ENCODE peak calls at places on chromosomes 12 and 14, in six cellular contexts. One of them, this sample, is unnamed.

GRCh38 chr14:55899531-55899930 is 218.7 kb upstream of the PELI2 start:
- DNase-seq in H9: no peak
- DNase-seq in neuronal stem cell: no peak
- DNase-seq in mesenchymal stem cell: no peak
- DNase-seq in IMR-90: peak
- DNase-seq in trophoblast cell: no peak
- DNase-seq in this sample: no peak

GRCh38 chr12:50271724-50272247 is 11.5 kb downstream of the LIMA1 start:
- DNase-seq in H9: no peak
- DNase-seq in neuronal stem cell: no peak
- DNase-seq in mesenchymal stem cell: peak
- DNase-seq in IMR-90: peak
- DNase-seq in trophoblast cell: peak
- DNase-seq in this sample: no peak

GRCh38 chr12:3697311-3697870 is 55.5 kb downstream of the CRACR2A start:
- DNase-seq in H9: no peak
- DNase-seq in neuronal stem cell: no peak
- DNase-seq in mesenchymal stem cell: peak
- DNase-seq in IMR-90: peak
- DNase-seq in trophoblast cell: no peak
- DNase-seq in this sample: no peak

GRCh38 chr14:68703093-68703492 is 89.8 kb downstream of the ZFP36L1 start:
- DNase-seq in H9: no peak
- DNase-seq in neuronal stem cell: no peak
- DNase-seq in mesenchymal stem cell: peak
- DNase-seq in IMR-90: peak
- DNase-seq in trophoblast cell: peak
- DNase-seq in this sample: no peak

GRCh38 chr14:57259672-57260071 is 9.0 kb downstream of the EXOC5 start:
- DNase-seq in H9: no peak
- DNase-seq in neuronal stem cell: no peak
- DNase-seq in mesenchymal stem cell: no peak
- DNase-seq in IMR-90: no peak
- DNase-seq in trophoblast cell: no peak
- DNase-seq in this sample: no peak

GRCh38 chr12:50186667-50187066 is 19.5 kb upstream of the CERS5 start:
- DNase-seq in H9: no peak
- DNase-seq in neuronal stem cell: no peak
- DNase-seq in mesenchymal stem cell: no peak
- DNase-seq in IMR-90: peak
- DNase-seq in trophoblast cell: peak
- DNase-seq in this sample: no peak

GRCh38 chr14:80585506-80585835 is 356.1 kb downstream of the CEP128 start:
- DNase-seq in H9: no peak
- DNase-seq in neuronal stem cell: no peak
- DNase-seq in mesenchymal stem cell: no peak
- DNase-seq in IMR-90: no peak
- DNase-seq in trophoblast cell: no peak
- DNase-seq in this sample: no peak

GRCh38 chr12:75427491-75427890 is 36.6 kb downstream of the GLIPR1L2 start:
- DNase-seq in H9: no peak
- DNase-seq in neuronal stem cell: no peak
- DNase-seq in mesenchymal stem cell: no peak
- DNase-seq in IMR-90: no peak
- DNase-seq in trophoblast cell: no peak
- DNase-seq in this sample: no peak

GRCh38 chr12:70648831-70649230 is 11.6 kb upstream of the PTPRB start:
- DNase-seq in H9: no peak
- DNase-seq in neuronal stem cell: no peak
- DNase-seq in mesenchymal stem cell: no peak
- DNase-seq in IMR-90: peak
- DNase-seq in trophoblast cell: no peak
- DNase-seq in this sample: no peak

GRCh38 chr12:126093911-126094310 is 1028.7 kb downstream of the AACS start:
- DNase-seq in H9: peak
- DNase-seq in neuronal stem cell: peak
- DNase-seq in mesenchymal stem cell: no peak
- DNase-seq in IMR-90: no peak
- DNase-seq in trophoblast cell: peak
- DNase-seq in this sample: no peak

GRCh38 chr12:6231359-6232268 is 31.4 kb downstream of the CD9 start:
- DNase-seq in H9: no peak
- DNase-seq in neuronal stem cell: no peak
- DNase-seq in mesenchymal stem cell: no peak
- DNase-seq in IMR-90: no peak
- DNase-seq in trophoblast cell: no peak
- DNase-seq in this sample: no peak

GRCh38 chr12:105713901-105714300 is 383.4 kb downstream of the C12orf75 start:
- DNase-seq in H9: no peak
- DNase-seq in neuronal stem cell: no peak
- DNase-seq in mesenchymal stem cell: no peak
- DNase-seq in IMR-90: no peak
- DNase-seq in trophoblast cell: peak
- DNase-seq in this sample: no peak

GRCh38 chr14:61536661-61537566 is 158.4 kb upstream of the HIF1A start:
- DNase-seq in H9: no peak
- DNase-seq in neuronal stem cell: no peak
- DNase-seq in mesenchymal stem cell: no peak
- DNase-seq in IMR-90: no peak
- DNase-seq in trophoblast cell: peak
- DNase-seq in this sample: no peak

GRCh38 chr12:67630373-67631088 is 18.0 kb upstream of the DYRK2 start:
- DNase-seq in H9: peak
- DNase-seq in neuronal stem cell: no peak
- DNase-seq in mesenchymal stem cell: peak
- DNase-seq in IMR-90: no peak
- DNase-seq in trophoblast cell: no peak
- DNase-seq in this sample: no peak

GRCh38 chr14:65075628-65076325 is 26.5 kb downstream of the MAX start:
- DNase-seq in H9: no peak
- DNase-seq in neuronal stem cell: no peak
- DNase-seq in mesenchymal stem cell: no peak
- DNase-seq in IMR-90: no peak
- DNase-seq in trophoblast cell: no peak
- DNase-seq in this sample: no peak

GRCh38 chr12:42873401-42873800 is 283.9 kb upstream of the PRICKLE1 start:
- DNase-seq in H9: no peak
- DNase-seq in neuronal stem cell: no peak
- DNase-seq in mesenchymal stem cell: no peak
- DNase-seq in IMR-90: peak
- DNase-seq in trophoblast cell: no peak
- DNase-seq in this sample: no peak

GRCh38 chr12:130799051-130799450 is 40.0 kb downstream of the STX2 start:
- DNase-seq in H9: no peak
- DNase-seq in neuronal stem cell: no peak
- DNase-seq in mesenchymal stem cell: no peak
- DNase-seq in IMR-90: peak
- DNase-seq in trophoblast cell: no peak
- DNase-seq in this sample: no peak

GRCh38 chr12:130803707-130804106 is 35.3 kb downstream of the STX2 start:
- DNase-seq in H9: no peak
- DNase-seq in neuronal stem cell: no peak
- DNase-seq in mesenchymal stem cell: no peak
- DNase-seq in IMR-90: peak
- DNase-seq in trophoblast cell: no peak
- DNase-seq in this sample: no peak

GRCh38 chr12:130804216-130804615 is 34.8 kb downstream of the STX2 start:
- DNase-seq in H9: no peak
- DNase-seq in neuronal stem cell: no peak
- DNase-seq in mesenchymal stem cell: no peak
- DNase-seq in IMR-90: peak
- DNase-seq in trophoblast cell: no peak
- DNase-seq in this sample: no peak

GRCh38 chr12:130796985-130797686 is 41.9 kb downstream of the STX2 start:
- DNase-seq in H9: no peak
- DNase-seq in neuronal stem cell: no peak
- DNase-seq in mesenchymal stem cell: no peak
- DNase-seq in IMR-90: no peak
- DNase-seq in trophoblast cell: peak
- DNase-seq in this sample: no peak

GRCh38 chr12:130800312-130800711 is 38.7 kb downstream of the STX2 start:
- DNase-seq in H9: no peak
- DNase-seq in neuronal stem cell: no peak
- DNase-seq in mesenchymal stem cell: no peak
- DNase-seq in IMR-90: no peak
- DNase-seq in trophoblast cell: no peak
- DNase-seq in this sample: no peak
- H3K14ac ChIP-seq in H9: no peak
- H3K14ac ChIP-seq in neuronal stem cell: no peak
- H3K14ac ChIP-seq in mesenchymal stem cell: no peak
- H3K14ac ChIP-seq in IMR-90: no peak
- H3K14ac ChIP-seq in trophoblast cell: no peak
- H3K14ac ChIP-seq in this sample: no peak

DNA sequence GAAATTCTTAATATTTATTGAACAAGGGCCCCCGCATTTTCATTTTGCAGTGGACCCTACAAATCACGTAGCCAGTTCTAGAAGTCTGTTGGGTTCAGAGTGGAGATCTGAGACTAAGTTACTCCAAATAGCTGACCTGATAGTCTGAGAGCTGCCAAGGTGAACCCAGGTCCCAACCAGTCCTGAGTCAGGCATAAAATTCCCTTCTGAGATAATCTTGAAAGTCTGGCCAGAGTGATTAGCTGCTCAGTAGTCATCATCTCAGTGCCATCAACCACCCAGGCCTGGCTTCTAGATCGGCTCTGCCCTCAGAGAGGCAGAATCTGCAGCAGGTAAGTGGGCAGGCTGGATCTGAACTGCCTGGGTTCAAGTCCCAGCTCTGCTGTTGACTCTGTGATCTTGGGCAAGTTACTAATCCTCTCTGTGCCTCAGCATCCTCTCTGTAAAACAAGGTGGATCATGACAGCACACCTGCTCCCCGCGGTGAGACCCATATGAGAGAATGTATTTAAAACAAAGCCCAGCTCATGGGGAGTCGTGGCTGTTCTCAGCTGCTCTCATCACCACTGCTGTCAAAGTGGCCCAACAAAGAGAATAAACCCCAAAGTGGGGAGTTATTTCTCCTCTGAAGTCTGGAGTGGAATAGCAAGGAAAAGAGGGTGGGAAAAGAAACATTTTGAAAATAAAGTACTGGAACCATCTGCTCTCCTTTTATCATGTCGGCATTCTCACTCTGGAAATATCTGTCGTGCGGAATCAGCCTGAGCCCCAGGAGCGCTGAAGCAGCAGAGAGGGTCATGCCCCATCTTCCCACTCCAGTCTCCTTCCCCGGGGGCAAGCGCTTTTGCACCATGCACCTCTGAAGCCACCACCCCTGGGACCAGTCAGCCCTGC is 193.3 kb downstream of the DPF3 start:
- DNase-seq in H9: no peak
- DNase-seq in neuronal stem cell: no peak
- DNase-seq in mesenchymal stem cell: no peak
- DNase-seq in IMR-90: peak
- DNase-seq in trophoblast cell: no peak
- DNase-seq in this sample: no peak
- H3K14ac ChIP-seq in H9: no peak
- H3K14ac ChIP-seq in neuronal stem cell: no peak
- H3K14ac ChIP-seq in mesenchymal stem cell: no peak
- H3K14ac ChIP-seq in IMR-90: peak
- H3K14ac ChIP-seq in trophoblast cell: no peak
- H3K14ac ChIP-seq in this sample: no peak

GRCh38 chr12:79769860-79770485 is 79.2 kb upstream of the PAWR start:
- DNase-seq in H9: no peak
- DNase-seq in neuronal stem cell: no peak
- DNase-seq in mesenchymal stem cell: no peak
- DNase-seq in IMR-90: no peak
- DNase-seq in trophoblast cell: no peak
- DNase-seq in this sample: no peak

GRCh38 chr12:79765157-79765556 is 74.4 kb upstream of the PAWR start:
- DNase-seq in H9: no peak
- DNase-seq in neuronal stem cell: no peak
- DNase-seq in mesenchymal stem cell: no peak
- DNase-seq in IMR-90: no peak
- DNase-seq in trophoblast cell: peak
- DNase-seq in this sample: no peak

GRCh38 chr12:79773896-79774295 is 83.1 kb upstream of the PAWR start:
- DNase-seq in H9: no peak
- DNase-seq in neuronal stem cell: no peak
- DNase-seq in mesenchymal stem cell: no peak
- DNase-seq in IMR-90: no peak
- DNase-seq in trophoblast cell: no peak
- DNase-seq in this sample: no peak

GRCh38 chr12:79766705-79767464 is 76.1 kb upstream of the PAWR start:
- DNase-seq in H9: no peak
- DNase-seq in neuronal stem cell: no peak
- DNase-seq in mesenchymal stem cell: peak
- DNase-seq in IMR-90: peak
- DNase-seq in trophoblast cell: peak
- DNase-seq in this sample: no peak

DNA sequence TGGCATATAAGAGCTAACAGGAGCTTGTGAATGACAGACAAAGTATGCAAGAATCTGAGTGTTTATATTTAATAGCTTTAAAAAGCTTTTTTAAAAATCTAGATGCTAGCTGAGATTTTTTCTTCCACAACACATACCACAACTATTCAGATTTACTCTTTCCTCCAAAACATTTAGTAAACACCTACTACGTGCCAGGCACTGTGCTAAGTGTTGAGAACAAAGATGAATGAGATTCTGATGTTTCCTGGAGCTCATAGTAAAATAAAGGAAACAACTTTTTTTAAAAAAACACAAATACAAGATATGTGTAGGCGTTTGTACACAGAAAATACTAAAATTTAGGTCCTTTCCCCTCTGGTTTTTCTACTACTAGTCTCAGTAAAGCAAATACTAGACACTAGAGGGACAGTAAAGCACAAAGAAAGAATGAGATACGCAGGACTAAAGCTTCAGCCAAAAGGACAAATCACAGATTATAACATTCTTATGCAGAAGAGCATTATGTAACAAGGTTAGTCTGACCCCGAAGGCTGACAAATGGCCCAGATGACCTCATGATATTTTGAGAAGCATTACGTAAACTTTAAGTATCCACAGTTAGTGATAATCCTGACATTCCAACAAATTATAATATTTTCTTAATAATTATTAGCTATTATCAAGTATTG is 78.6 kb upstream of the PAWR start:
- DNase-seq in H9: no peak
- DNase-seq in neuronal stem cell: no peak
- DNase-seq in mesenchymal stem cell: no peak
- DNase-seq in IMR-90: no peak
- DNase-seq in trophoblast cell: peak
- DNase-seq in this sample: no peak
- H3K14ac ChIP-seq in H9: no peak
- H3K14ac ChIP-seq in neuronal stem cell: no peak
- H3K14ac ChIP-seq in mesenchymal stem cell: no peak
- H3K14ac ChIP-seq in IMR-90: no peak
- H3K14ac ChIP-seq in trophoblast cell: no peak
- H3K14ac ChIP-seq in this sample: no peak

GRCh38 chr12:102528111-102528510 is 47.7 kb upstream of the IGF1 start:
- DNase-seq in H9: no peak
- DNase-seq in neuronal stem cell: no peak
- DNase-seq in mesenchymal stem cell: no peak
- DNase-seq in IMR-90: peak
- DNase-seq in trophoblast cell: no peak
- DNase-seq in this sample: no peak
- H3K14ac ChIP-seq in H9: no peak
- H3K14ac ChIP-seq in neuronal stem cell: no peak
- H3K14ac ChIP-seq in mesenchymal stem cell: no peak
- H3K14ac ChIP-seq in IMR-90: peak
- H3K14ac ChIP-seq in trophoblast cell: no peak
- H3K14ac ChIP-seq in this sample: no peak